ENCODE peak calls at places on chromosomes 12 and 14, in ten cellular contexts. J is cardiac fibroblast, Y is bronchial epithelial cell, E is RWPE1, U is AG09309, S is dorsolateral prefrontal cortex, G is A549, X is epithelial cell of esophagus, K is BJ, B is testis. P is an unnamed sample.

GRCh38 chr12:104494137-104494815 is 37.5 kb downstream of the CHST11 start:
- DNase-seq in K (no peak), X (no peak), Y (peak), U (no peak), B (peak), G (no peak), E (no peak), S (no peak), J (peak), P (no peak)

GRCh38 chr12:130754234-130755001 is 38.3 kb upstream of the RIMBP2 start:
- DNase-seq in X (no peak), B (no peak), G (no peak), Y (no peak), J (no peak), E (no peak), S (no peak), K (no peak), U (no peak), P (no peak)

GRCh38 chr12:2339022-2339431 is 286.2 kb downstream of the CACNA1C start:
- DNase-seq in S (no peak), E (no peak), Y (peak), K (no peak), U (no peak), J (peak), X (no peak), B (no peak), G (no peak), P (no peak)

GRCh38 chr14:106069786-106070185 is 543.4 kb downstream of the TMEM121 start:
- DNase-seq in U (no peak), J (no peak), X (no peak), E (no peak), S (no peak), B (no peak), Y (no peak), G (no peak), K (no peak), P (no peak)

GRCh38 chr12:43044241-43044640 is 454.7 kb upstream of the PRICKLE1 start:
- DNase-seq in B (no peak), K (no peak), X (peak), U (peak), G (no peak), E (no peak), Y (no peak), J (no peak), S (no peak), P (no peak)

GRCh38 chr12:83559650-83560049 is 872.9 kb downstream of the TMTC2 start:
- DNase-seq in E (no peak), U (no peak), Y (no peak), B (no peak), K (no peak), X (no peak), S (no peak), G (no peak), J (no peak), P (no peak)

GRCh38 chr14:52286659-52287649 is 19.5 kb downstream of the PTGDR start:
- DNase-seq in U (no peak), K (no peak), J (peak), G (no peak), E (no peak), S (no peak), B (no peak), X (no peak), Y (no peak), P (no peak)

GRCh38 chr12:120362516-120363273 is 6.3 kb downstream of the MSI1 start:
- DNase-seq in Y (no peak), G (no peak), J (no peak), X (no peak), U (no peak), E (no peak), B (no peak), S (no peak), K (no peak), P (no peak)

GRCh38 chr14:80475074-80475473 is 263.8 kb upstream of the DIO2 start:
- DNase-seq in B (no peak), K (no peak), U (peak), S (no peak), E (no peak), X (peak), J (peak), Y (peak), G (no peak), P (no peak)

GRCh38 chr12:95857799-95858198 is 953 bp upstream of the SNRPF start:
- DNase-seq in B (peak), J (no peak), K (no peak), E (no peak), Y (no peak), S (no peak), G (no peak), U (no peak), X (no peak), P (no peak)

GRCh38 chr12:726281-727140 is 25.9 kb upstream of the WNK1 start:
- DNase-seq in X (peak), S (no peak), G (peak), J (peak), Y (peak), U (no peak), K (no peak), E (peak), B (no peak), P (peak)

DNA sequence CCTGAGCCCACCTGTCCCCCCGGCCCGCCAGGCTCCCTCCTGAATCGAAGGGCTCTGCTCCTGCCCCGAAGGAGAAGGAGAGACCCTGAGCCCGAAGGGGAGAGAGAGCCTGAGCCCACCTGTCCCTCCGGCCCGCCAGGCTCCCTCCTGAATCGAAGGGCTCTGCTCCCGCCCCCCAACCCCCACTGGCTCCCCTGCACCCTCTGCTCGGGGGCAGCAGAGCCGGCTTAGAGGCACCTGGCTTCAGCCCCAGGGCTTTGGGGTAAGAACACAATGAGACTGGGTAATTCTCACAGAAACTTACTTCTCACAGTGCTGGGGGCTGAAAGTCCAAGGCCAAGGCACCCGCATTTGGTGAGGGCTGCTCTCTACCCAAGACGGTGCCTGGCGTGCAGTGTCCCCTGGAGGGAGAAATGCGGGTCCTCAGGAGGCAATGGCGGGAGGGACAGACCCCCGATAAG is 53.1 kb upstream of the FBRSL1 start:
- DNase-seq in U (no peak), X (no peak), G (no peak), Y (no peak), K (no peak), E (no peak), S (no peak), J (no peak), B (no peak), P (no peak)
- TF ChIP-seq CTCF in U (no peak), X (no peak), G (no peak), Y (no peak), K (no peak), E (no peak), S (no peak), J (no peak), B (no peak), P (no peak)

GRCh38 chr14:64636980-64637429 is 67.2 kb upstream of the PLEKHG3 start:
- DNase-seq in K (no peak), U (no peak), B (no peak), E (no peak), J (no peak), G (no peak), S (no peak), X (no peak), Y (no peak), P (no peak)

GRCh38 chr14:64636208-64636979 is 67.8 kb upstream of the PLEKHG3 start:
- DNase-seq in X (peak), U (no peak), K (no peak), E (peak), G (peak), S (peak), Y (peak), J (peak), B (peak), P (peak)

GRCh38 chr14:64632056-64632455 is 72.2 kb upstream of the PLEKHG3 start:
- DNase-seq in X (no peak), Y (no peak), S (peak), E (no peak), K (no peak), B (no peak), G (no peak), U (no peak), J (no peak), P (no peak)

GRCh38 chr14:64637735-64638473 is 66.3 kb upstream of the PLEKHG3 start:
- DNase-seq in S (no peak), X (peak), J (no peak), G (no peak), E (no peak), K (no peak), Y (peak), B (no peak), U (no peak), P (no peak)

DNA sequence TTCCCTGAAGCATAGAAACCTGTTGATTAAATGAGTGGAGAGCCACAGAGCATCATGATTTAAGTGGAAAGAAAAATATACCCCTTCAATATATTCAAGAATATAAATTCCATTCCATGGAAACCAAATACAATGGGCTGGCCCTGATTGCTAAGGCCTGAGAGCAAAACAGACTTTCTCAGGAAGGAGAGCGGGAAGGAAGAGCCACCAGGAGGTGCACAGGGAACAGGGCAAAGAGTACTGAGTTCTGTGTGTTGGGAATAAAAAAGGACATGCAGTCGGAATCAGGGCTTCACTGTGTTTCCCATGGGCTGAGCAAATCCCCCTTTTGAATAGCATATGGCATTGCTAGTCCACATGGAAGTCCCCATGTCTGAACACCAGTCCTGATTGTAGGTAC is 69.7 kb upstream of the PLEKHG3 start:
- DNase-seq in G (no peak), K (no peak), J (no peak), E (no peak), B (no peak), X (no peak), U (no peak), Y (no peak), S (no peak), P (no peak)
- TF ChIP-seq CTCF in G (no peak), K (no peak), J (no peak), E (no peak), B (no peak), X (no peak), U (no peak), Y (no peak), S (no peak), P (no peak)

GRCh38 chr14:73261075-73261474 is 23.8 kb downstream of the PAPLN start:
- DNase-seq in X (no peak), E (no peak), J (no peak), Y (no peak), S (no peak), U (no peak), G (no peak), K (no peak), B (no peak), P (no peak)

GRCh38 chr14:73258076-73258475 is 20.8 kb downstream of the PAPLN start:
- DNase-seq in U (no peak), Y (no peak), K (no peak), S (no peak), X (no peak), E (no peak), G (no peak), J (no peak), B (no peak), P (no peak)

GRCh38 chr14:73259837-73260236 is 22.5 kb downstream of the PAPLN start:
- DNase-seq in U (no peak), G (no peak), Y (no peak), E (no peak), S (no peak), B (no peak), X (no peak), K (no peak), J (no peak), P (no peak)

GRCh38 chr14:73260574-73260973 is 23.3 kb downstream of the PAPLN start:
- DNase-seq in G (no peak), K (no peak), U (no peak), J (no peak), B (no peak), X (no peak), E (no peak), Y (no peak), S (no peak), P (no peak)

DNA sequence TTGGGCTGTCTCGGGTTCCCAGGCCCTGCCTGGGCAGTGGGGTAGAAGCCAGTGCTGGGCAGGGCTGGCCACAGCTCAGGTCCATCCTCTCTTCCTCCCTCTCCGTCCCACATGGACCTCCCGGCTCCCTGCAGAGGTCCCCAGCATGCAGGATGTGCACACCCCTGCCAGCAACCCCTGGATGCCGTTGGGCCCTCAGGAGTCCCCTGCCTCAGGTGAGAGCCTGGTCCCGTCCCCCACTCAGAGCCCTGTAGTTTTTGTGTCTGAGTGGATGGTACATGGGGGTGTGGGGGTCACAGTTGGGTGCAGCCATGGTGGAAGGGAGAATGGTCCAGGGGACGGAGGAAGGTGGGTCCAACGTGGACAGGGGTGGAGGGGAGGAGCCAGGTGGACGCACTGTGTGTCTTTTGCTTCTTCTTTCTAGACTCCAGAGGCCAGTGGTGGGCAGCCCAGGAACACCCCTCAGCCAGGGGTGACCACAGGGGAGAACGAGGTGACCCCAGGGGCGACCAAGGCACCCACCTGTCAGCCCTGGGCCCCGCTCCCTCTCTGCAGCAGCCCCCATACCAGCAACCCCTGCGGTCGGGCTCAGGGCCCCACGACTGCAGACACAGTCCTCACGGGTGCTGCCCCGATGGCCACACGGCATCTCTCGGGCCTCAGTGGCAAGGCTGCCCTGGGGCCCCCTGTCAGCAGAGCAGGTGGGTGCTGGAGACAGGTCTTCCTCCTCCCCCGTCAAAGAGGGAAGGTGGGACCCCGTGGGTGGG is 21.7 kb downstream of the PAPLN start:
- DNase-seq in K (no peak), X (no peak), B (no peak), J (no peak), E (no peak), S (no peak), Y (no peak), U (no peak), G (no peak), P (peak)
- TF ChIP-seq CTCF in K (no peak), X (no peak), B (no peak), J (no peak), E (no peak), S (no peak), Y (no peak), U (no peak), G (no peak), P (no peak)

GRCh38 chr12:6827982-6828670 is at the start of gene P3H3:
- DNase-seq in U (no peak), Y (peak), J (peak), S (no peak), B (peak), X (peak), E (no peak), K (no peak), G (peak), P (no peak)

GRCh38 chr12:6827437-6827894 is 741 bp upstream of the P3H3 start:
- DNase-seq in S (peak), U (no peak), B (peak), E (peak), Y (peak), J (peak), G (peak), X (peak), K (peak), P (peak)

GRCh38 chr12:6829532-6830220 is 1.5 kb downstream of the P3H3 start:
- DNase-seq in E (no peak), J (no peak), B (no peak), K (no peak), G (peak), S (no peak), X (no peak), U (no peak), Y (peak), P (no peak)

GRCh38 chr12:6830286-6830892 is 2.2 kb downstream of the P3H3 start:
- DNase-seq in G (no peak), U (no peak), B (no peak), Y (no peak), S (no peak), X (no peak), J (no peak), K (no peak), E (no peak), P (no peak)

DNA sequence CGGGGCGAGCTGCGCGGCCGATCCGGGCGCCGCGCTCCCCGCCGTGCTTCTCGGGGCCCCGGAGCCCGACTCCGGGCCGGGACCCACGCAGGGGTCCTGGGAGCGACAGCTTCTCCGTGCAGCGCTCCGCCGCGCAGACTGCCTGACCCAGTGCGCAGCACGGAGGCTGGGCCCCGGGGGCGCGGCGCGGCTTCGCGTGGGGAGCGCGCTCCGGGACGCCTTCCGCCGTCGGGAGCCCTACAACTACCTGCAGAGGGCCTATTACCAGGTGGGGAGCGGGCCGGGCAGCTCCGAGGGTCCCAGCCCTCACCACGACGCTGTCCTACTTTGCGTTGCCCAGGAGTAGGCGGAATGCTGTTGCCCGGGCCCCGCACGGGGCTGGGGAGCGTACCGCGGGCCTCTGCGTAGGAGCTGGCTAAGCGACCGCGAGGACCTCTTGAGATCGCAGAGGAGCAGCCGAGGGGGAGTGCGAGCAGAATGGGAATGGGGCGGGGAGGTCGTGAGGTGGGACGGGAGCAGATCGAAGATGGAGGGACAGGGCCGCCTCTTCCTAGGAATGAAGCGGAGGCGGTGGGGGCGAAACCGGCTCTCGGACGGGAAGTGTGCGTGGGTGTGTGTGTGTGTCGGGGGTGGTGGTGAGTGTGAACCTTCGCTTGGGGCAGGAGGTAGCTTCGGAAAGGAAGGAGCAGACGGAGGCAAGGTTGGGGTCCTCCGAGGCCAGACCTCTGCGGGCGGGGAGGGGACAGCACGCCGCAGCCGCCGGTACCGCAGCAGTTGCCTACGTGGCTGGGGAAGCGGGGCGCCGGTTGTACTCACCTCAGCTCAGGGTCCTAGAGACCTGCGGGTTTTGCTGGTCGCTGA is 694 bp downstream of the P3H3 start:
- DNase-seq in K (no peak), E (no peak), U (no peak), J (peak), Y (no peak), B (peak), X (peak), S (no peak), G (no peak), P (no peak)
- TF ChIP-seq CTCF in K (no peak), E (no peak), U (no peak), J (no peak), Y (no peak), B (no peak), X (no peak), S (no peak), G (no peak), P (no peak)

P was measured in adrenal gland.